ENCODE peak calls at places on chromosome 11, in six cellular contexts. F is A549, L is stomach, U is ovary, G is tibial nerve, D is H1. P is an unnamed sample.

GRCh38 chr11:29956076-29956556 is 60.7 kb downstream of the KCNA4 start:
- DNase-seq in F (no peak), L (no peak), U (no peak), G (no peak), D (no peak), P (no peak)

GRCh38 chr11:65814131-65814959 is 19.4 kb upstream of the SNX32 start:
- DNase-seq in F (no peak), L (peak), U (no peak), G (no peak), D (no peak), P (no peak)

GRCh38 chr11:122686106-122686505 is 30.6 kb downstream of the UBASH3B start:
- DNase-seq in F (no peak), L (no peak), U (no peak), G (no peak), D (no peak), P (no peak)

GRCh38 chr11:68480855-68481510 is 20.4 kb downstream of the PPP6R3 start:
- DNase-seq in F (no peak), L (no peak), U (no peak), G (no peak), D (no peak), P (no peak)

GRCh38 chr11:69220581-69221051 is 64.9 kb downstream of the SMIM38 start:
- DNase-seq in F (no peak), L (peak), U (no peak), G (no peak), D (no peak), P (peak)

GRCh38 chr11:60161107-60161506 is 21.8 kb downstream of the MS4A6A start:
- DNase-seq in F (no peak), L (no peak), U (no peak), G (no peak), D (no peak), P (no peak)

GRCh38 chr11:118608268-118609214 is 1.1 kb downstream of the PHLDB1 start:
- DNase-seq in F (peak), L (peak), U (peak), G (peak), D (peak), P (peak)

GRCh38 chr11:38491986-38492385 is 1894.0 kb upstream of the RAG2 start:
- DNase-seq in F (no peak), L (no peak), U (no peak), G (no peak), D (no peak), P (no peak)

GRCh38 chr11:108592591-108593213 is 866 bp downstream of the EXPH5 start:
- DNase-seq in F (no peak), L (peak), U (peak), G (no peak), D (peak), P (no peak)

GRCh38 chr11:69265911-69266510 is 27.9 kb upstream of the MYEOV start:
- DNase-seq in F (no peak), L (no peak), U (no peak), G (no peak), D (no peak), P (no peak)

GRCh38 chr11:94774345-94774744 is 6.2 kb downstream of the AMOTL1 start:
- DNase-seq in F (no peak), L (no peak), U (no peak), G (no peak), D (no peak), P (no peak)

GRCh38 chr11:132848336-132848735 is 684.0 kb downstream of the OPCML start:
- DNase-seq in F (no peak), L (no peak), U (no peak), G (no peak), D (no peak), P (no peak)

GRCh38 chr11:68370211-68371111 is 58.1 kb downstream of the LRP5 start:
- DNase-seq in F (no peak), L (no peak), U (peak), G (no peak), D (no peak), P (no peak)

GRCh38 chr11:98136357-98136756 is 884.4 kb upstream of the CNTN5 start:
- DNase-seq in F (no peak), L (no peak), U (no peak), G (no peak), D (no peak), P (no peak)

GRCh38 chr11:65186701-65187100 is 5.0 kb downstream of the CAPN1 start:
- DNase-seq in F (no peak), L (no peak), U (no peak), G (no peak), D (no peak), P (no peak)

GRCh38 chr11:101618691-101619090 is 34.9 kb upstream of the TRPC6 start:
- DNase-seq in F (peak), L (no peak), U (no peak), G (no peak), D (no peak), P (no peak)

GRCh38 chr11:122101625-122102291 is 14.3 kb downstream of the BLID start:
- DNase-seq in F (no peak), L (no peak), U (peak), G (peak), D (peak), P (peak)

GRCh38 chr11:83206221-83206620 is 12.7 kb downstream of the ANKRD42 start:
- DNase-seq in F (no peak), L (no peak), U (no peak), G (no peak), D (no peak), P (no peak)

GRCh38 chr11:47259178-47259977 is 1.6 kb downstream of the NR1H3 start:
- DNase-seq in F (peak), L (peak), U (no peak), G (no peak), D (peak), P (no peak)

GRCh38 chr11:126231725-126232459 is 20.3 kb downstream of the FAM118B start:
- DNase-seq in F (no peak), L (no peak), U (no peak), G (no peak), D (no peak), P (no peak)

GRCh38 chr11:64523456-64524187 is 67.4 kb upstream of the SLC22A12 start:
- DNase-seq in F (no peak), L (no peak), U (no peak), G (no peak), D (no peak), P (peak)

GRCh38 chr11:3147257-3147619 is 17.9 kb downstream of the OSBPL5 start:
- DNase-seq in F (no peak), L (no peak), U (no peak), G (no peak), D (no peak), P (no peak)

GRCh38 chr11:70501026-70501901 is 102.9 kb downstream of the CTTN start:
- DNase-seq in F (no peak), L (no peak), U (peak), G (no peak), D (no peak), P (peak)

GRCh38 chr11:33040127-33040861 is 922 bp downstream of the TCP11L1 start:
- DNase-seq in F (peak), L (no peak), U (no peak), G (no peak), D (no peak), P (no peak)

GRCh38 chr11:67261942-67262681 is 4.2 kb upstream of the GRK2 start:
- DNase-seq in F (no peak), L (no peak), U (peak), G (no peak), D (no peak), P (peak)

GRCh38 chr11:83956119-83956697 is 670.0 kb upstream of the CCDC90B start:
- DNase-seq in F (no peak), L (no peak), U (no peak), G (no peak), D (no peak), P (no peak)

GRCh38 chr11:116309446-116309845 is 463.3 kb downstream of the BUD13 start:
- DNase-seq in F (no peak), L (no peak), U (no peak), G (no peak), D (no peak), P (no peak)

GRCh38 chr11:116310215-116310614 is 462.6 kb downstream of the BUD13 start:
- DNase-seq in F (no peak), L (no peak), U (no peak), G (no peak), D (no peak), P (no peak)

GRCh38 chr11:116314012-116314411 is 458.8 kb downstream of the BUD13 start:
- DNase-seq in F (no peak), L (no peak), U (no peak), G (no peak), D (no peak), P (no peak)

GRCh38 chr11:116311141-116311540 is 461.6 kb downstream of the BUD13 start:
- DNase-seq in F (no peak), L (no peak), U (no peak), G (no peak), D (no peak), P (no peak)

DNA sequence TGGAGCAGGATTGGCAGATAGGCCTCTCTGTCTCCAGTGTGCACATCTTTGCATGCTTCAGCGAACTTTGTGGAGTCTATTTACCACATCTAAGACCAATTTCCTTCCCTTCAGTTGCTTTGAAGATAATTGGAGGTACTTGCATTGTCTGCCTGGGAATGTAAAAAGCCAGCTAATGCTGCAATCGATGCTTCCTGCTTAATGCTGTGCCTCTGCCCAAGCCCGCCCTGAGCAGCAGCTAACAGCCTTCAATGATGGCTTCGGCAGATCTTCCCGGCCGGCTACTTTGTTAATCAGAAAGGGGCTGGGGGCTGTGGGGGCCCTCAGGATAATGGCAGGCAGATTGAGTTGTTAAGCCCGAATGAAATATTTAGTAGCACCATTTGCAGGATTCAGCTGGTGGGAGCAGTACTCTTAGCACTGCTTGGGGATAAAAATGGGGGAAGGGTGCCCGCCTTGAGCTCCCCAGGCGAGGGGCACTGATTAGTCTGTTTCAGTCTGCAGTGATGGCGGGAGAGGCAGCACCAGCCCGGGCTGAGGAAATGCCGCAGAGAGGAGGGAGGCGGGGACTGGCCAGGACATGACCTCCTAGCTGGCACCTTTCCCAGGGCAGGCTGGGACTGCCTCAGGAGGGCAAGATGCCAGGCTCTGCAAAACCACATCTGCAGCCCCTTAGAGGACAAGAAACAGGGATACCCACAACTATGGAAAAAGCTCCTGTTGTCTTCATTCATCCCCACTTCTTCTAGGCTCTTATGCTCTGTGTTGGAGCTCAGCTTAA is 460.0 kb downstream of the BUD13 start:
- DNase-seq in F (peak), L (peak), U (peak), G (peak), D (peak), P (peak)
- TF ChIP-seq EP300 in F (no peak), L (no peak), U (no peak), G (no peak), D (no peak), P (no peak)

DNA sequence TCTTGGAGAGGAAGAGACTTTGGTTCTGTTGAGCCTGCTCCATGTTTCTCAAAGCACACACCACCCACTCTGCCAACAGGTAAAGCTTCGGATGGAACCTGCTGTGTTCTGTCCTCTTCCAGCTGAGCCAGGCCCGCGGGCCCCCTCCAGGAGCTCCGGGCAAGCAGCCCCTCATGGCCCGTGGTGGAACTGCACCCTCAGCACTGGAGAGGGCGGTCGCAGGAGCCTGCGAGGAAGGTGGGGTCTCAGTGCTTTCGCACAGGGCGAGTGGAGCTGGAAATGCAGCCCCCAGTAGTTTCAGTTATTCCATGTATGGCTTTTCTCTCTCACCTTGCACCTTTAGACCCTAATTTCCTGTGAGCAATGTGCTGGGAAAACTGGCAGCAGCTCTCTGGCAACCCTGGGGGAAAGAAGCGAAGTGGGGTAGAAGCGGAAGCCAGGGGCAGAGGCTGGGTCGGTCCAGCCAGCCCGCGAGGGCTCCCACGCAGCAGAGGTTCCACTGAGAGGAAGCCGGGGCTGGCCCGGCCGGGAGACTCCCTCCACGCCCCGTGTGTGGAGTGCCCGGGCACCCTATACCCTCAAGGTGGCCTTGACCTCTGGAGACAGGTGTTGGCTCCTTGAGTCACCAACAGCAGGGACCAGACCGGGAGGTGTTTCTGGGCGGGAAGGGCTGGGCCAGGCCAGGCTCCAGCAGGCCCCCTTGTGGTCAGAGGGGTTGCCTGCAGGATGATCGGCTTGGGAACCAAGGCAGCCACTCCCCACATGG is 119.9 kb upstream of the TMEM45B start:
- DNase-seq in F (peak), L (peak), U (no peak), G (no peak), D (peak), P (no peak)
- H3K4me3 ChIP-seq in F (no peak), L (peak), U (no peak), G (no peak), D (peak), P (no peak)

GRCh38 chr11:111815489-111815888 is 49.3 kb upstream of the PPP2R1B start:
- DNase-seq in F (no peak), L (no peak), U (no peak), G (no peak), D (no peak), P (no peak)
- H3K27ac ChIP-seq in F (no peak), L (peak), U (no peak), G (no peak), D (no peak), P (peak)

GRCh38 chr11:12079726-12080556 is 30.4 kb upstream of the MICAL2 start:
- DNase-seq in F (peak), L (peak), U (peak), G (peak), D (no peak), P (peak)
- TF ChIP-seq EP300 in F (peak), L (peak), U (peak), G (peak), D (no peak), P (peak)

DNA sequence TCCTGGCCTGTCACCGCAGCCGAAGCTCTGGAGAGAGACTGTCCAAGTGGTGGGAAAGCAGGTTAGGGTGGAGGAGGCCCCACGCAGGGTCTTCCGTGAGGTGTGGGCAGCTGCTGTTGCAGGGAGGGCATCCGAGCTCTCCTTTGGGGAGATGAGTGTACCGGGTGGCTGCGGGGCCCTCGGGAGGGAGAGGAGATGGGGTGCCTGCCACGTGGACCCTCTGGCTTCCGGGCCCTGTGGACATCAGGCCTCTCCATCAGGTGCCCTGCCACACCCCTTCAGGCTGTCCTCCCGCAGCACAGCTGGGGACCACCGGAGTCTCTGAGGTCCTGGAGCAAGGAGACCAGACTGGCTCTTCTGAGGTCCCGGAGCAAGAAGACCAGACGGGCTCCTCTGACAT is 1.7 kb downstream of the PTDSS2 start:
- DNase-seq in F (no peak), L (no peak), U (no peak), G (no peak), D (no peak), P (no peak)
- H3K4me3 ChIP-seq in F (no peak), L (peak), U (no peak), G (no peak), D (peak), P (no peak)

GRCh38 chr11:96150609-96151008 is 192.4 kb downstream of the MAML2 start:
- DNase-seq in F (no peak), L (no peak), U (no peak), G (no peak), D (no peak), P (no peak)
- H3K27ac ChIP-seq in F (peak), L (no peak), U (no peak), G (no peak), D (no peak), P (no peak)

GRCh38 chr11:71947498-71947897 is 18.7 kb downstream of the RNF121 start:
- DNase-seq in F (peak), L (no peak), U (no peak), G (no peak), D (no peak), P (no peak)
- TF ChIP-seq EP300 in F (peak), L (no peak), U (no peak), G (no peak), D (no peak), P (no peak)

GRCh38 chr11:61264795-61265194 is 23.8 kb downstream of the PGA5 start:
- DNase-seq in F (no peak), L (no peak), U (no peak), G (no peak), D (no peak), P (no peak)

GRCh38 chr11:61266602-61267001 is 25.6 kb downstream of the PGA5 start:
- DNase-seq in F (peak), L (no peak), U (no peak), G (no peak), D (no peak), P (no peak)

GRCh38 chr11:61265357-61265756 is 24.4 kb downstream of the PGA5 start:
- DNase-seq in F (no peak), L (no peak), U (no peak), G (no peak), D (no peak), P (no peak)

GRCh38 chr11:61268588-61269250 is 26.4 kb downstream of the VWCE start:
- DNase-seq in F (no peak), L (no peak), U (no peak), G (no peak), D (no peak), P (no peak)

DNA sequence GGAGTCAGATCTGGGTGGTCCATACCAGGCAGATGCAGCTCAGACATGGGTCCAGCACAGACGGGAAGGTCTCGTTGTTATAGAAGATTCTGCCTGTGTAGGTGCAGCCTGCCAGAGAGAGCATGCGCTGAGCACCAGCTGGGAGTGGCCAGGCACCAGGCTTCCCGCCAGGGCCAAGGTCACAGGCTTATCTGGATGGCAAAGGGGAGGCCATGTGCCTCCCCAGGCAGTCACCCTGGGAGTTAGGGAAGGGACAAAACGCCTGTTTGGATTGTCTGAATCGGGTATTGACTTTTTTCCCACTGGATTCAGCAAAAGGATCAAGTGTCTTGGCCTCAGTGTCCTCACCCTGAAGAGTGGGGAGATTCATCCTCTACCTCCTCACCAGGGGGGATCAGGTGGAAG is 26.5 kb downstream of the PGA5 start:
- DNase-seq in F (no peak), L (peak), U (no peak), G (no peak), D (no peak), P (no peak)
- H3K4me3 ChIP-seq in F (no peak), L (no peak), U (no peak), G (no peak), D (no peak), P (no peak)

GRCh38 chr11:16001044-16001568 is 355.2 kb downstream of the SOX6 start:
- DNase-seq in F (no peak), L (no peak), U (no peak), G (no peak), D (no peak), P (no peak)
- H3K27ac ChIP-seq in F (peak), L (peak), U (no peak), G (no peak), D (no peak), P (no peak)

P was measured in sigmoid colon.